ENCODE peak calls at places on chromosomes 7 and 10, in five cellular contexts. D, G, M, P and S are unnamed samples. For H3K4me1, the result is how much of the 10 kb centered on the place peaks cover.

GRCh38 chr7:6160191-6160623 is 112.2 kb downstream of the CYTH3 start:
- DNase-seq in P (no peak), D (peak), M (peak), G (peak), S (no peak)

GRCh38 chr10:116147162-116147906 is 125.7 kb downstream of the GFRA1 start:
- DNase-seq in G (no peak), M (no peak), D (no peak), P (no peak), S (no peak)

GRCh38 chr7:99143853-99144672 is at the start of gene SMURF1:
- DNase-seq in P (peak), D (peak), M (peak), G (peak), S (peak)

GRCh38 chr10:122267849-122268737 is 3.0 kb upstream of the BTBD16 start:
- DNase-seq in D (no peak), M (peak), P (peak), G (peak), S (peak)

GRCh38 chr10:51654918-51655317 is 44.5 kb downstream of the CSTF2T start:
- DNase-seq in P (no peak), M (no peak), G (no peak), D (no peak), S (no peak)

GRCh38 chr10:7302393-7303054 is 108.3 kb downstream of the SFMBT2 start:
- DNase-seq in G (no peak), P (no peak), M (no peak), D (no peak), S (no peak)

GRCh38 chr10:131825150-131825907 is 75.5 kb upstream of the PPP2R2D start:
- DNase-seq in P (peak), G (no peak), D (no peak), M (no peak), S (peak)

GRCh38 chr10:84375011-84375410 is 46.6 kb downstream of the CCSER2 start:
- DNase-seq in D (no peak), G (peak), M (peak), P (no peak), S (no peak)

GRCh38 chr7:152910545-152911013 is 151.0 kb downstream of the ACTR3B start:
- DNase-seq in G (peak), M (no peak), P (no peak), D (no peak), S (no peak)

GRCh38 chr7:79837915-79838314 is 296.7 kb upstream of the GNAI1 start:
- DNase-seq in D (no peak), G (no peak), M (no peak), P (no peak), S (no peak)

GRCh38 chr7:130845581-130846085 is 111.6 kb upstream of the KLF14 start:
- DNase-seq in G (no peak), P (no peak), D (no peak), M (no peak), S (no peak)

GRCh38 chr10:63699785-63700184 is 178.6 kb downstream of the REEP3 start:
- DNase-seq in M (no peak), P (no peak), D (peak), G (no peak), S (no peak)

GRCh38 chr7:94698275-94698674 is 42.3 kb upstream of the SGCE start:
- DNase-seq in P (no peak), G (no peak), D (no peak), M (no peak), S (no peak)

GRCh38 chr7:86745019-86745745 is 101.5 kb downstream of the GRM3 start:
- DNase-seq in M (peak), G (no peak), P (peak), D (no peak), S (no peak)

GRCh38 chr10:129896231-129897150 is 67.6 kb downstream of the EBF3 start:
- DNase-seq in G (no peak), M (no peak), D (no peak), P (no peak), S (no peak)

GRCh38 chr7:76294344-76295024 is 8.0 kb upstream of the HSPB1 start:
- DNase-seq in G (peak), M (peak), D (peak), P (peak), S (peak)

GRCh38 chr7:46139079-46139478 is 218.0 kb upstream of the IGFBP3 start:
- DNase-seq in P (no peak), G (no peak), D (no peak), M (no peak), S (no peak)

GRCh38 chr10:178723-179122 is 43.5 kb downstream of the ZMYND11 start:
- DNase-seq in P (no peak), M (no peak), D (no peak), G (no peak), S (no peak)

GRCh38 chr10:26486985-26487850 is 49.1 kb downstream of the APBB1IP start:
- DNase-seq in G (no peak), P (peak), M (no peak), D (peak), S (peak)

GRCh38 chr7:116709336-116709735 is 37.3 kb downstream of the MET start:
- DNase-seq in D (no peak), M (no peak), G (no peak), P (no peak), S (no peak)
- H3K4me1 ChIP-seq in D (under half), M (under half), G (under half), P (under half), S (under half)

DNA sequence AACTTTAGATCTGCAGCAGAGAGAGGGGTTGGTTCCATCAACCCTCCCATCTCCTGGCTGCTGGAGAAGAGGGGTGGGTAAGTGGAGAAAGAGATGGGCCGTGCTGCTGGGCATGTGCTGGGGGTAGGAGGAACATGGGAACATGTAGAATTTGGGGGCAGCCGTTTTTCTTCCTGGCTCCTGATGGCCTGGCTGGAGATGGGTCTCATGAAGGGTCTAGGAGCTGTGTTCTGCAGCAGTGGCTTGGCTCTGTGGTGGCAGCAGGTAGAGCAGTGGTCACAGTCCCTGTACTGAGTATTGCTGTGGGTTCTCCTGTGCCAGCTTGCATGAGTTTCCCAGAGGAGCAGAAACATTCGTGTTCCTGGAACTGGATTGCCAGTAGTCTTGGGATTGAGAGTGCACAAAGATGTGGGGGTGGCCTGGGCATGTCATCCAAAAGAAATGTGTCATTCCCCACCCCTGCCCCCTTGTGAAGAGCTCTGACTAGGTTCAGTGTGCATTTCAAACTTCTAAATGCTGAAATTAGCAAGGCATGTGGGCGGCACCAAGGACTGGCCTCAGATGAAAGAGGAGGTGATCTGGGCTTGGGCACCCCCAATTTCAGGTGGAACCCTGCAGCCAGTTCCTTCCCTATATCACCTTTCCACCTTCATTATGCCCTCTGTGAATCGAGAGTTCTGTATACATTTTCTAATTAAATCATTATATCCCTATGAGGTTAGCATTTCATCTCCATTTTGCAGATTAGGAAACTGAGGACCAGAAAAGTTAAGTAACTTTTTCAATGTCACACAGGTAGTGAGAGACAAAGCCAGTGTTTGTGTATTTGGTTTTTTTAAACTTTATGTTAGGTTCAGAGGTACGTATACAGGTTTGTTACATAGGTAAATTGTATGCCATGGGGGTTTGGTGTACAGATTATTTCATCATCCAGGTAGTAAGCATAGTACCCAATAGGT is 2.1 kb downstream of the CHST3 start:
- DNase-seq in G (no peak), D (no peak), M (no peak), P (no peak), S (no peak)
- H3K4me1 ChIP-seq in G (half or more), D (under half), M (under half), P (under half), S (under half)

DNA sequence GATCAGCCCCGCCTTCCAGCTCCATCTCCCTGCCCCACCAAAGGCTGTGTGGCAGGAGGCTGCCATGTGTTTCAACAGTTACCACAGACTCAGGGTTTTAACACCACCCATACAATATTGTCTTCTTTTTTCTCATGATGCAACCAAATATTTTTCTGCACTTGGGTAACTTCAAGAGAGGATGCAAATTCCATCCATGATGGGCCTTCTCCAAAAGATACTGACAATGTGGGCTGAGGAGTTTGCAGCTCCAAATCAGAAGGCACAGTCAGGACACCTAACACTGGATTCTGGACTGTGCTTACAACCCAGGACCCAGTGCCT is 347.9 kb downstream of the GRID1 start:
- DNase-seq in D (no peak), P (no peak), G (no peak), M (no peak), S (no peak)
- H3K4me1 ChIP-seq in D (under half), P (under half), G (under half), M (under half), S (under half)

DNA sequence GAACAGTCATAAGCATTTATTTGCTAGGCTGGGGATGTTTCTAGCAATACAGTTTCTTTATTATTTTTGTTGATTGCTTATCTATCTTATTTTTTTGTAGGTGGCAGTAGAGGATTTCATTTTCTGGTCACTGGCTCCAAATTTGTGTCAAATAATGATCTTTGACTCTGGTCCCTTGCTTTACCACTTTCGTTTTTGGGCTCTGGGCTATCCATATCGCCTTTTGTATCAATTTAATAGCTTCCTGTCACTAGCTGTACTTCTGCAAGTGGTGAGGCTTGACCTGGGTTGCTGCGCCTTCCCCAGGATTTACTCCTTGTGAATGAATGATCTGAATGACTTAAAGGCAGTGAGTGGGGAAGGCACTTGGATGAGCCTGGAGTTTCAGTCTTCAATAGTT is 48.4 kb downstream of the MDFIC start:
- DNase-seq in G (no peak), M (no peak), P (no peak), D (no peak), S (no peak)
- H3K4me1 ChIP-seq in G (under half), M (under half), P (under half), D (under half), S (under half)

GRCh38 chr10:21166557-21167287 is 269.6 kb upstream of the NEBL start:
- DNase-seq in D (no peak), P (peak), M (no peak), G (no peak), S (peak)
- H3K4me1 ChIP-seq in D (under half), P (under half), M (under half), G (under half), S (under half)

DNA sequence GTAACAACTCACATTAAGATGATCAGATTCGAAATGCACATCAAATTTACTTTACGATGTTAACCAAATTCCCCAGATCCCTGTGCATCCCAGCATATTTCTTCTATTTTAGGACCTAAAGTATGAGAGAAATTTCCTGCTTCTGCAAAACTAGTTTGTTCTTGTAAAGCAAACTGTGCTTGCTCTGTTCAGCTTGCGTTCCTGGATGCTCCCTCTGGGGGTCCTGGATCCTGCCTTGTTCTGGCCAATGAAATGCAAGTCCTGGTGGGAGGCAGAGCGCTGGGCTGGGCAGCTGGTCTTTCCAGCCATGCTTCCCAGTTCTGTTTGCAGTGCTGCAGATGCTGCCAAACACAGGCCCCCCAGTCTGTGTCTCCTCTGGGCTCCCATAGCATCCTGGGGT is 39.6 kb downstream of the PLAU start:
- DNase-seq in P (no peak), D (no peak), G (no peak), M (peak), S (no peak)
- H3K4me1 ChIP-seq in P (under half), D (under half), G (under half), M (under half), S (under half)

GRCh38 chr10:34702982-34703381 is 112.1 kb downstream of the PARD3 start:
- DNase-seq in D (no peak), P (no peak), G (no peak), M (no peak), S (no peak)

GRCh38 chr10:34702093-34702952 is 112.8 kb downstream of the PARD3 start:
- DNase-seq in G (peak), M (no peak), P (no peak), D (no peak), S (no peak)

GRCh38 chr10:34704526-34705184 is 110.4 kb downstream of the PARD3 start:
- DNase-seq in G (no peak), D (no peak), M (no peak), P (no peak), S (no peak)

GRCh38 chr10:34707656-34708055 is 107.4 kb downstream of the PARD3 start:
- DNase-seq in P (no peak), D (no peak), M (no peak), G (no peak), S (no peak)

DNA sequence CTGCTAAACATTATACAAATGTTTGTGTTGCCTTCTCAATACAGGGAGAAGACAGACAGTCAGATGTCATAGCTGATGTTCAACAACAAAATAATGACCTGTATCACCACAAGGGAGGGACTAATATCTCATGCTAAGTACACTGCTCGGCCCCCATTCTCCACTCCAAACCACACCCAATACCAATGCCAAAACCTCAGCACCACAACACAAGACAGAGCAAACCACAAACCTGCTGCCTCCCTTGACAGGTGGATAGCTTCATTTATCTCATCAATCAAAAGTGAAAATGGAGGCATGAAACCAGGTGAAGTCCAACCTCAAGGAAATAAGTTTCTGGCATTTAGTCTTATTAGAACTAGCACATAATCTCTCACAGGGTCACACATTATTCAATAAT is 109.5 kb downstream of the PARD3 start:
- DNase-seq in M (no peak), G (no peak), D (no peak), P (no peak), S (no peak)
- H3K4me1 ChIP-seq in M (under half), G (under half), D (under half), P (under half), S (under half)

GRCh38 chr7:15555385-15555859 is 6.4 kb downstream of the AGMO start:
- DNase-seq in P (no peak), D (no peak), G (peak), M (no peak), S (no peak)

GRCh38 chr7:15556706-15557105 is 5.1 kb downstream of the AGMO start:
- DNase-seq in G (no peak), M (no peak), P (no peak), D (no peak), S (no peak)

GRCh38 chr7:15554744-15555143 is 7.1 kb downstream of the AGMO start:
- DNase-seq in G (no peak), M (no peak), P (no peak), D (no peak), S (no peak)

GRCh38 chr7:15557186-15557585 is 4.6 kb downstream of the AGMO start:
- DNase-seq in G (no peak), P (no peak), D (no peak), M (no peak), S (no peak)

DNA sequence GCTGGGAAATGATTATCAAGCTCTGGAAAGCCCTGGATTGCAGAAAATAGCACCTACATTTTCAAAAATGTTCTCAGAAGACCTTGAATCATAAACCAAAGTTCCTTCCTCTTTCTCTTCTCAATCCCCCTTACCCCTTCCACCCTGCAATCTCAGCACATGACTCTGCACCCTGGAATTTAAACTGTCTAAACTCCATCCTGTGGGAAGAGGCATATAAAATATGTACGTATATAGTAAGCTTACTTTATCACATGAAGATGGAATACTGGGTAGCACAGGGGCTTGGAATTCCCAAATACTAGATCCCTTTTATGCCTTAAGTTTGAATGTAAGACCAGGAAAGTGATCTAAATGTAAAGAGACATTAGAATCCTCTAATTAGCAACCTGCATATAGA is 7.7 kb downstream of the AGMO start:
- DNase-seq in D (no peak), P (no peak), G (no peak), M (no peak), S (no peak)
- H3K4me1 ChIP-seq in D (under half), P (under half), G (under half), M (under half), S (under half)

GRCh38 chr10:24718031-24718855 is 5.4 kb downstream of the ARHGAP21 start:
- DNase-seq in G (no peak), M (no peak), D (no peak), P (no peak), S (no peak)
- H3K4me1 ChIP-seq in G (under half), M (under half), D (under half), P (under half), S (under half)

GRCh38 chr10:82908096-82908495 is 1033.1 kb downstream of the NRG3 start:
- DNase-seq in G (no peak), D (no peak), P (no peak), M (no peak), S (no peak)
- H3K4me1 ChIP-seq in G (under half), D (under half), P (under half), M (under half), S (under half)